ENCODE peak calls at places on chromosome 5, in nine cellular contexts. H, C, B, J, E, V, M, L and Y are unnamed samples.

GRCh38 chr5:172048539-172049101 is 42.2 kb upstream of the FBXW11 start:
- DNase-seq in H (peak), C (no peak), B (no peak), J (no peak), E (no peak), V (no peak), M (no peak), L (no peak), Y (no peak)

GRCh38 chr5:65696892-65697291 is 25.0 kb downstream of the SGTB start:
- DNase-seq in H (no peak), C (no peak), B (no peak), J (no peak), E (peak), V (no peak), M (no peak), L (no peak), Y (no peak)

GRCh38 chr5:135950611-135951010 is 4.2 kb downstream of the LECT2 start:
- DNase-seq in H (peak), C (no peak), B (no peak), J (no peak), E (peak), V (no peak), M (no peak), L (no peak), Y (no peak)

GRCh38 chr5:42949348-42950090 is 90.6 kb downstream of the ANXA2R start:
- DNase-seq in H (peak), C (no peak), B (peak), J (peak), E (peak), V (peak), M (no peak), L (no peak), Y (no peak)

GRCh38 chr5:96790851-96791513 is 16.8 kb downstream of the ERAP1 start:
- DNase-seq in H (peak), C (no peak), B (no peak), J (no peak), E (peak), V (no peak), M (no peak), L (no peak), Y (no peak)

GRCh38 chr5:74667396-74667795 is 17.6 kb upstream of the HEXB start:
- DNase-seq in H (peak), C (no peak), B (no peak), J (no peak), E (peak), V (no peak), M (no peak), L (no peak), Y (no peak)

GRCh38 chr5:67350185-67350584 is 153.6 kb upstream of the CD180 start:
- DNase-seq in H (no peak), C (no peak), B (no peak), J (no peak), E (peak), V (no peak), M (no peak), L (no peak), Y (no peak)

GRCh38 chr5:145908206-145908945 is 28.0 kb upstream of the SH3RF2 start:
- DNase-seq in H (peak), C (no peak), B (no peak), J (peak), E (no peak), V (peak), M (no peak), L (no peak), Y (no peak)

GRCh38 chr5:53118879-53119278 is 9.3 kb upstream of the MOCS2 start:
- DNase-seq in H (no peak), C (no peak), B (no peak), J (no peak), E (no peak), V (peak), M (no peak), L (no peak), Y (no peak)

GRCh38 chr5:57839447-57839846 is 356.8 kb upstream of the ACTBL2 start:
- DNase-seq in H (peak), C (no peak), B (no peak), J (no peak), E (no peak), V (no peak), M (no peak), L (no peak), Y (no peak)

GRCh38 chr5:50905996-50906395 is 239.6 kb downstream of the PARP8 start:
- DNase-seq in H (no peak), C (no peak), B (no peak), J (no peak), E (no peak), V (no peak), M (no peak), L (no peak), Y (no peak)

GRCh38 chr5:73619606-73620334 is 6.2 kb upstream of the ARHGEF28 start:
- DNase-seq in H (no peak), C (no peak), B (no peak), J (no peak), E (no peak), V (no peak), M (no peak), L (no peak), Y (no peak)

GRCh38 chr5:59783264-59783663 is 110.3 kb downstream of the PDE4D start:
- DNase-seq in H (no peak), C (no peak), B (no peak), J (no peak), E (no peak), V (no peak), M (no peak), L (no peak), Y (no peak)